ENCODE peak calls at places on chromosomes 4 and X, in nine cellular contexts. One of them, this sample, is unnamed.

GRCh38 chrX:150574824-150575409 is 6.5 kb downstream of the MTM1 start:
- DNase-seq in HCT116: no peak
- DNase-seq in stomach: no peak
- DNase-seq in CD8-positive, alpha-beta T cell: no peak
- DNase-seq in tibial artery: no peak
- DNase-seq in heart left ventricle: no peak
- DNase-seq in upper lobe of left lung: no peak
- DNase-seq in brain microvascular endothelial cell: no peak
- DNase-seq in SK-N-SH: no peak
- DNase-seq in this sample: no peak

GRCh38 chr4:89586864-89587263 is 250.1 kb downstream of the SNCA start:
- DNase-seq in CD8-positive, alpha-beta T cell: no peak
- DNase-seq in brain microvascular endothelial cell: no peak
- DNase-seq in HCT116: peak; percentile 7
- DNase-seq in stomach: no peak
- DNase-seq in upper lobe of left lung: no peak
- DNase-seq in heart left ventricle: no peak
- DNase-seq in SK-N-SH: no peak
- DNase-seq in tibial artery: no peak
- DNase-seq in this sample: no peak

GRCh38 chr4:141416677-141417363 is 196.1 kb downstream of the ZNF330 start:
- DNase-seq in upper lobe of left lung: no peak
- DNase-seq in SK-N-SH: no peak
- DNase-seq in heart left ventricle: no peak
- DNase-seq in HCT116: no peak
- DNase-seq in tibial artery: no peak
- DNase-seq in CD8-positive, alpha-beta T cell: no peak
- DNase-seq in brain microvascular endothelial cell: no peak
- DNase-seq in stomach: no peak
- DNase-seq in this sample: no peak

GRCh38 chr4:118356731-118357130 is 3.9 kb upstream of the PRSS12 start:
- DNase-seq in heart left ventricle: no peak
- DNase-seq in brain microvascular endothelial cell: no peak
- DNase-seq in stomach: no peak
- DNase-seq in tibial artery: no peak
- DNase-seq in upper lobe of left lung: no peak
- DNase-seq in HCT116: no peak
- DNase-seq in CD8-positive, alpha-beta T cell: no peak
- DNase-seq in SK-N-SH: no peak
- DNase-seq in this sample: no peak

GRCh38 chr4:20195071-20195885 is 56.4 kb upstream of the SLIT2 start:
- DNase-seq in tibial artery: no peak
- DNase-seq in heart left ventricle: no peak
- DNase-seq in SK-N-SH: no peak
- DNase-seq in CD8-positive, alpha-beta T cell: no peak
- DNase-seq in brain microvascular endothelial cell: peak; percentile 16
- DNase-seq in stomach: no peak
- DNase-seq in upper lobe of left lung: no peak
- DNase-seq in HCT116: no peak
- DNase-seq in this sample: no peak

GRCh38 chr4:123350191-123350544 is 46.4 kb upstream of the SPRY1 start:
- DNase-seq in upper lobe of left lung: no peak
- DNase-seq in SK-N-SH: no peak
- DNase-seq in tibial artery: no peak
- DNase-seq in HCT116: peak; percentile 16
- DNase-seq in heart left ventricle: no peak
- DNase-seq in stomach: peak; percentile 54
- DNase-seq in brain microvascular endothelial cell: no peak
- DNase-seq in CD8-positive, alpha-beta T cell: no peak
- DNase-seq in this sample: no peak

GRCh38 chr4:28463184-28463690 is 1602.6 kb downstream of the STIM2 start:
- DNase-seq in tibial artery: no peak
- DNase-seq in heart left ventricle: no peak
- DNase-seq in SK-N-SH: no peak
- DNase-seq in HCT116: no peak
- DNase-seq in CD8-positive, alpha-beta T cell: no peak
- DNase-seq in stomach: no peak
- DNase-seq in brain microvascular endothelial cell: no peak
- DNase-seq in upper lobe of left lung: no peak
- DNase-seq in this sample: no peak

GRCh38 chr4:109005523-109005922 is 242.7 kb upstream of the ETNPPL start:
- DNase-seq in heart left ventricle: no peak
- DNase-seq in tibial artery: no peak
- DNase-seq in upper lobe of left lung: no peak
- DNase-seq in CD8-positive, alpha-beta T cell: no peak
- DNase-seq in brain microvascular endothelial cell: peak; percentile 68
- DNase-seq in HCT116: no peak
- DNase-seq in stomach: no peak
- DNase-seq in SK-N-SH: no peak
- DNase-seq in this sample: no peak

GRCh38 chr4:107027379-107027778 is 8.7 kb downstream of the DKK2 start:
- DNase-seq in brain microvascular endothelial cell: no peak
- DNase-seq in heart left ventricle: no peak
- DNase-seq in upper lobe of left lung: no peak
- DNase-seq in stomach: no peak
- DNase-seq in SK-N-SH: no peak
- DNase-seq in HCT116: no peak
- DNase-seq in tibial artery: no peak
- DNase-seq in CD8-positive, alpha-beta T cell: no peak
- DNase-seq in this sample: no peak

DNA sequence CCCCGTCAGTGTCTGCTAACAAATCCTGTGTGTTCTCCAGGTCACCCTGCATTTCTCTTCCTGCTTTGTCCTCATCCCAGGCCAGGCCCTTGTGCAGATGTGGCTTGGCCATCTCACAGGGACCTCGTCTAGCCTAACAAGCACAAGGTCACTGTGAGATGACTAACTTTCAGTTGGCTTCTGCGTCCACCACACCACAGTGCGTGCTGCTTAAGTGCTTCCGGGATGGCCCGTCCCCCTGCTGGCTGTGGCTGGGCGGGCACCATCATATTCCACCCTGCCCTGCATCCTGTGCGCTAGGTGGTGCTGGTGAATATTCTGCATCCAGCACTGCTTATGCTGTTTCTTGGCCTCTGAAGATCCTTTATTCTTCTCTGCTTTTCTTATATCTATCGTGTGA is 33.8 kb downstream of the RBBP7 start:
- DNase-seq in upper lobe of left lung: peak; percentile 26
- DNase-seq in heart left ventricle: no peak
- DNase-seq in brain microvascular endothelial cell: no peak
- DNase-seq in tibial artery: no peak
- DNase-seq in stomach: peak; percentile 49
- DNase-seq in HCT116: no peak
- DNase-seq in CD8-positive, alpha-beta T cell: no peak
- DNase-seq in SK-N-SH: peak; percentile 47
- DNase-seq in this sample: no peak
- TF ChIP-seq CTCF in upper lobe of left lung: peak; percentile 28
- TF ChIP-seq CTCF in heart left ventricle: peak; percentile 24
- TF ChIP-seq CTCF in brain microvascular endothelial cell: peak; percentile 77
- TF ChIP-seq CTCF in tibial artery: peak; percentile 27
- TF ChIP-seq CTCF in stomach: peak; percentile 49
- TF ChIP-seq CTCF in HCT116: peak; percentile 36
- TF ChIP-seq CTCF in CD8-positive, alpha-beta T cell: no peak
- TF ChIP-seq CTCF in SK-N-SH: peak; percentile 43
- TF ChIP-seq CTCF in this sample: no peak

DNA sequence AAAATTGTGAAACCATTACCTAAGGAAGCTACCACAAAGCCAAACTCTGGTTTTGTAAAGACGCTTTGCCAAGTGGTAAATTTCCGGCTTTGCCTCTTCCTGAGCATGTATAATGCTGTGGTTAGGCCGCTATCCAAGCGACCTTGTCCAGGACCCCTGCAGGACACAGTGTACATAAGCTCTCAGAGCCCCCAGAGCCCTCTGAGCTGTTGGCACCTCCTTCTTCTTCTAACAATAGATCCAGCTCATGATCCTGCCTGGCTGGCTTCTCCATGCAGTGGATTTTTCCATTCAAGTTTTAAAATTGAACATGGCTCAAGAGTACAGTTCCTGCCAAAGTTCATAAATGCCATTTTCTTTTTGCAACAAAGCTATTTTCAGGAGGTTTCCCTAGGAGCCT is 326.7 kb downstream of the MAPK10 start:
- DNase-seq in upper lobe of left lung: peak; percentile 39
- DNase-seq in tibial artery: peak; percentile 78
- DNase-seq in CD8-positive, alpha-beta T cell: no peak
- DNase-seq in stomach: peak; percentile 33
- DNase-seq in HCT116: no peak
- DNase-seq in brain microvascular endothelial cell: peak; percentile 50
- DNase-seq in SK-N-SH: no peak
- DNase-seq in heart left ventricle: peak; percentile 61
- DNase-seq in this sample: no peak
- H3K27ac ChIP-seq in upper lobe of left lung: peak overlapping the region; percentile 73
- H3K27ac ChIP-seq in tibial artery: peak overlapping the region; percentile 78
- H3K27ac ChIP-seq in CD8-positive, alpha-beta T cell: no peak overlapping the region
- H3K27ac ChIP-seq in stomach: peak overlapping the region; percentile 49
- H3K27ac ChIP-seq in HCT116: no peak overlapping the region
- H3K27ac ChIP-seq in brain microvascular endothelial cell: peak overlapping the region; percentile 85
- H3K27ac ChIP-seq in SK-N-SH: peak overlapping the region; percentile 22
- H3K27ac ChIP-seq in heart left ventricle: peak overlapping the region; percentile 62
- H3K27ac ChIP-seq in this sample: no peak overlapping the region

DNA sequence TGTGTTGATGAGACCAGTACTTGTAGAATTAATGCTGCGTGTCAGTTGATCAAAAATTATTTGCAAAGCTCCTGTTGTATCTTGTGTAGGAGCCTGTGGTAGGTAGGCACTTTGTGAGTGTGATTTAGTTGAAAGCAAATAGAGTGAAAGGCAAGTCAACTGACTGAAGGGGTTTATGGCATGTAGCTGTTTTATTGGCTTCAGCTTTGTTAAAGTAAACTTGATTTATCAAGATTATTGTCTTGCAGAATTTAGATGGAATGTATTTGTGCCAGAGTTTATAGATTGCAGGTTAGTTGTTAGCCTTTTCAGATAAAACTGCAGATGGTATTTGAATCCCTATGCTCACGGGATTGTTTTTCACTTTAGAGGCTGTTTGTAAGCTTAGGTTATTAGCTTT is 128.0 kb downstream of the FRAS1 start:
- DNase-seq in heart left ventricle: no peak
- DNase-seq in tibial artery: no peak
- DNase-seq in SK-N-SH: no peak
- DNase-seq in stomach: no peak
- DNase-seq in CD8-positive, alpha-beta T cell: no peak
- DNase-seq in brain microvascular endothelial cell: no peak
- DNase-seq in HCT116: no peak
- DNase-seq in upper lobe of left lung: no peak
- DNase-seq in this sample: no peak
- H3K27me3 ChIP-seq in heart left ventricle: no peaks in the 10 kb centered on the region
- H3K27me3 ChIP-seq in tibial artery: no peaks in the 10 kb centered on the region
- H3K27me3 ChIP-seq in SK-N-SH: no peaks in the 10 kb centered on the region
- H3K27me3 ChIP-seq in stomach: no peaks in the 10 kb centered on the region
- H3K27me3 ChIP-seq in CD8-positive, alpha-beta T cell: no peaks in the 10 kb centered on the region
- H3K27me3 ChIP-seq in brain microvascular endothelial cell: no peaks in the 10 kb centered on the region
- H3K27me3 ChIP-seq in HCT116: no peaks in the 10 kb centered on the region
- H3K27me3 ChIP-seq in upper lobe of left lung: no peaks in the 10 kb centered on the region
- H3K27me3 ChIP-seq in this sample: no peaks in the 10 kb centered on the region

GRCh38 chrX:37441377-37441776 is 92.2 kb downstream of the PRRG1 start:
- DNase-seq in upper lobe of left lung: no peak
- DNase-seq in heart left ventricle: no peak
- DNase-seq in brain microvascular endothelial cell: no peak
- DNase-seq in stomach: no peak
- DNase-seq in CD8-positive, alpha-beta T cell: no peak
- DNase-seq in SK-N-SH: no peak
- DNase-seq in tibial artery: no peak
- DNase-seq in HCT116: no peak
- DNase-seq in this sample: no peak
- TF ChIP-seq CTCF in upper lobe of left lung: no peak
- TF ChIP-seq CTCF in heart left ventricle: no peak
- TF ChIP-seq CTCF in brain microvascular endothelial cell: no peak
- TF ChIP-seq CTCF in stomach: no peak
- TF ChIP-seq CTCF in CD8-positive, alpha-beta T cell: no peak
- TF ChIP-seq CTCF in SK-N-SH: no peak
- TF ChIP-seq CTCF in tibial artery: no peak
- TF ChIP-seq CTCF in HCT116: no peak
- TF ChIP-seq CTCF in this sample: no peak

DNA sequence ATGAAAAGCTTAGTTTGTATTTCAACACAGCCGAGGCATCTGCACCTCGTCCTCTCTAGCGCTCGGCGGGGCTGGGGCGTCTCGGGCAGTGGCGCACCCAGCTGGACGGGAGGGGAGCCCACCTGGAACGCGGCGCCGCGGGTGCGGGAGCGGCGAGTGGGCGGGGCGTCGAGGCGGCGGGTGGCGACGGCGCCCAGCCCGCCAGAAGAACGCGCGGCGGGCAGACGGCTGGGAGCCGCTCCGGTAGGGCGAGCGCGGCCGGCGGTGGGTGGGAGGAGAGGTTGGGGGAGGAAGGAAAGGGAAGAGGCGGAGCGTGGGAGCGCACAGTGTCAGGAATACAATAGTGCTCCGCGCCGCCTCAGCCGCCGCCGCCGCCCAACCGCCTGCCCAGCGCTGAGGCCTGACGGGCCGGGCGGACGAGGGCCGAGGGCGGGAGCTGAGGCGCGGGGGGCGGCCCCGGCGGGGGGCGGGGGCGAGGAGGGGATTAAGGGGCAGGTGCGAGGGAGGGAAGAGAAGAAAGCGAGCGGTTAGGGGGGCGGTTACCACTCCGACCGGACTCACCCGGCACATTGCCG is at the start of gene JADE3:
- DNase-seq in upper lobe of left lung: peak; percentile 78
- DNase-seq in heart left ventricle: peak; percentile 86
- DNase-seq in tibial artery: peak; percentile 81
- DNase-seq in HCT116: peak; percentile 29
- DNase-seq in stomach: peak; percentile 76
- DNase-seq in brain microvascular endothelial cell: peak; percentile 39
- DNase-seq in SK-N-SH: peak; percentile 87
- DNase-seq in CD8-positive, alpha-beta T cell: peak; percentile 49
- DNase-seq in this sample: no peak
- H3K27ac ChIP-seq in upper lobe of left lung: peak within 1 kb of the TSS; percentile 72
- H3K27ac ChIP-seq in heart left ventricle: peak within 1 kb of the TSS; percentile 69
- H3K27ac ChIP-seq in tibial artery: peak within 1 kb of the TSS; percentile 55
- H3K27ac ChIP-seq in HCT116: peak within 1 kb of the TSS; percentile 71
- H3K27ac ChIP-seq in stomach: peak within 1 kb of the TSS; percentile 86
- H3K27ac ChIP-seq in brain microvascular endothelial cell: no peak within 1 kb of the TSS
- H3K27ac ChIP-seq in SK-N-SH: peak within 1 kb of the TSS; percentile 55
- H3K27ac ChIP-seq in CD8-positive, alpha-beta T cell: no peak within 1 kb of the TSS
- H3K27ac ChIP-seq in this sample: no peak within 1 kb of the TSS

DNA sequence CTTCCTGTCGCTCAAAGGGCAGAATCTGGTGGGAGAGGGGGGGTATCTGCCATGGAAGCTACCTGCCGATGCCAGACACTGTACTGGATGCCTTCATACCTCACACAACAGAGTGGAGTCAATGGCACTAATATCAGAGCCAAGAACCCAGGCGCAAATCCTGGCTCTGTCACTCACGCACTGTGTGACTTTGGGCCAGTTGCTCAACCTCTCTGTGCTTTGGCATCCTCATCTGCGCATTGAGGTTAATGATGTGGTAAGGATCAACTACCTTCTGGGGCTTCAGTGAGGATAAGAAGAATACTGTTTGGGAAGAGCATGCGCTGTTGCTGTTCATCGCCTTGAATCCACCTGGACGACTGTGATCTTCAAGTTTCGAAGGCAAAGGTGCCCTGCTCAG is 70.6 kb downstream of the PPP2R2C start:
- DNase-seq in upper lobe of left lung: no peak
- DNase-seq in brain microvascular endothelial cell: no peak
- DNase-seq in CD8-positive, alpha-beta T cell: no peak
- DNase-seq in SK-N-SH: no peak
- DNase-seq in heart left ventricle: no peak
- DNase-seq in tibial artery: no peak
- DNase-seq in stomach: no peak
- DNase-seq in HCT116: no peak
- DNase-seq in this sample: no peak
- H3K27me3 ChIP-seq in upper lobe of left lung: no peaks in the 10 kb centered on the region
- H3K27me3 ChIP-seq in brain microvascular endothelial cell: peaks cover 6% of the 10 kb centered on the region
- H3K27me3 ChIP-seq in CD8-positive, alpha-beta T cell: no peaks in the 10 kb centered on the region
- H3K27me3 ChIP-seq in SK-N-SH: no peaks in the 10 kb centered on the region
- H3K27me3 ChIP-seq in heart left ventricle: peaks cover 44% of the 10 kb centered on the region
- H3K27me3 ChIP-seq in tibial artery: peaks cover 56% of the 10 kb centered on the region
- H3K27me3 ChIP-seq in stomach: peaks cover 87% of the 10 kb centered on the region
- H3K27me3 ChIP-seq in HCT116: no peaks in the 10 kb centered on the region
- H3K27me3 ChIP-seq in this sample: peaks cover 20% of the 10 kb centered on the region